ENCODE peak calls at places on chromosomes 5 and 9, in nine cellular contexts. F is SJSA1; E is lower lobe of right lung; H is vagina; X is esophagus squamous epithelium; U is heart right ventricle; Z is dorsolateral prefrontal cortex; P is CD8-positive, alpha-beta T cell; M is kidney. D is an unnamed sample.

GRCh38 chr9:101400120-101400519 is 1.5 kb downstream of the ZNF189 start:
- DNase-seq in X (no peak), H (no peak), P (no peak), Z (no peak), F (no peak), E (no peak), U (no peak), M (no peak), D (no peak)

GRCh38 chr5:15502208-15502607 is 2.2 kb downstream of the FBXL7 start:
- DNase-seq in X (no peak), E (no peak), P (no peak), H (no peak), U (no peak), Z (no peak), M (no peak), F (peak), D (no peak)

GRCh38 chr5:151628112-151628823 is 37.1 kb upstream of the FAT2 start:
- DNase-seq in Z (no peak), H (no peak), M (no peak), F (no peak), U (peak), E (no peak), X (no peak), P (no peak), D (no peak)

GRCh38 chr5:131630208-131630962 is 4.6 kb downstream of the RAPGEF6 start:
- DNase-seq in H (no peak), E (no peak), P (no peak), F (no peak), Z (no peak), X (no peak), U (no peak), M (no peak), D (no peak)

GRCh38 chr5:138996120-138996519 is 121.0 kb upstream of the LRRTM2 start:
- DNase-seq in Z (no peak), M (no peak), F (no peak), U (no peak), E (no peak), H (no peak), P (no peak), X (no peak), D (no peak)

GRCh38 chr5:169786219-169786618 is 149.1 kb downstream of the DOCK2 start:
- DNase-seq in X (no peak), F (peak), P (no peak), U (no peak), M (no peak), E (no peak), Z (no peak), H (no peak), D (no peak)

GRCh38 chr5:73311291-73312110 is 137.1 kb downstream of the FOXD1 start:
- DNase-seq in M (peak), Z (no peak), H (no peak), F (peak), E (no peak), X (no peak), U (peak), P (no peak), D (no peak)

GRCh38 chr9:90432951-90433350 is 209.7 kb downstream of the DIRAS2 start:
- DNase-seq in Z (peak), E (no peak), U (no peak), M (no peak), X (no peak), F (no peak), H (no peak), P (no peak), D (no peak)

GRCh38 chr5:8730194-8730593 is 815.7 kb downstream of the SEMA5A start:
- DNase-seq in E (no peak), X (no peak), P (no peak), Z (no peak), U (no peak), F (peak), H (no peak), M (no peak), D (no peak)

GRCh38 chr9:37433754-37434435 is 11.4 kb downstream of the GRHPR start:
- DNase-seq in X (no peak), E (no peak), U (no peak), P (no peak), H (no peak), Z (no peak), F (no peak), M (peak), D (peak)

DNA sequence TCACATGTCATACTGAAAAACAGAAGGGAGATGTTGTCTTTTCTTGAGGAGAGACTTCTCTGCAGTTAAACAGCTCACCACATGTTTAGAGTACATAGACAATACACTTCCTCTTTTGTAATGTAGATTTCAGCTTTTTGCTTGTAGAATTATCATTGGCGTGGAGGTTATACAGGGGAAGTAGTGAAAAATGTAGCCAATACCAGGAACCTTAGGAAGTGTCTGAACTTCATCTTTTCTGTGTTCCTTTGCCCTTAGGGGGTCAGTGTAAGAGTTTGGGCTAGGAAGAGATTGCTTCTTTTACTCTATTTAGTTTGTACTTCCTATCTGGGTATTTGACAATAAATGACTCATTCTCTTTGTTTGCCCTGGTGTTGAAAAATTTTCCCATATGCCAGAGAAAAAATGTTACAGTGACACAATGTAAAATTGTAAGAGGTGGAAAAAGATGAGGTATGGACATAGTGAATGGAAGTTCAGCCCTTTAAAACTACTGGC is 21.0 kb upstream of the CDKN2B start:
- DNase-seq in U (no peak), P (no peak), Z (no peak), X (no peak), E (no peak), F (peak), M (no peak), H (no peak), D (no peak)
- H3K27ac ChIP-seq in U (no peak), P (no peak), Z (no peak), X (peak), E (no peak), F (peak), M (no peak), H (no peak), D (no peak)

DNA sequence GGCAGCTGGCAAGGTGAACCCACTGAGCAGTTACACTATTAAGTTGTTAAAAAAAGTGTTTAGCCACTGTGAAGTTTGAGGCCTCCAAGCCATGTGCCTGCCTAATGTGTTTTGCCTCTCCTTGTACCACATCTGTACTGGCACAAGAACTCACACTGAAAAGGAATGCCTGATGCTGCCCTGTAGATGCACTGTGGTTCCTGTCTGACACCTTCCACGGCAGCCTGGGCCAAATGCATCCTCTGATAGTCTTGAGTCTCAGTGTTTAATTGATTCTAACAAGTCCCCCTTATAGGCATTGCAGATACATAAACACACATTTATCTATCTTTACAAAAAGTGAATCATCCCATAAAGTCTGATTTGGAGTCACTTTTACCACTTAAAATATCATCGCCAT is 169.9 kb downstream of the TTC39B start:
- DNase-seq in F (no peak), H (no peak), M (no peak), Z (no peak), U (no peak), E (no peak), X (no peak), P (no peak), D (no peak)
- H3K27ac ChIP-seq in F (no peak), H (no peak), M (no peak), Z (no peak), U (no peak), E (no peak), X (no peak), P (no peak), D (no peak)

GRCh38 chr9:134325813-134326753 is at the start of gene RXRA:
- DNase-seq in M (peak), X (no peak), E (peak), P (peak), U (peak), F (peak), H (no peak), Z (peak), D (peak)
- H3K27ac ChIP-seq in M (peak), X (peak), E (peak), P (peak), U (peak), F (peak), H (peak), Z (peak), D (peak)

GRCh38 chr9:111991179-111991578 is 94.6 kb downstream of the UGCG start:
- DNase-seq in Z (no peak), U (no peak), F (no peak), M (no peak), H (no peak), X (no peak), P (no peak), E (no peak), D (no peak)

GRCh38 chr9:111997831-111998230 is 101.2 kb downstream of the UGCG start:
- DNase-seq in E (no peak), X (no peak), Z (no peak), M (no peak), H (no peak), P (no peak), F (no peak), U (no peak), D (no peak)

GRCh38 chr9:111993319-111993718 is 96.7 kb downstream of the UGCG start:
- DNase-seq in X (no peak), M (no peak), Z (no peak), E (no peak), U (no peak), F (no peak), P (no peak), H (no peak), D (no peak)

GRCh38 chr9:111994831-111995458 is 98.3 kb downstream of the UGCG start:
- DNase-seq in H (no peak), Z (no peak), F (no peak), P (no peak), M (no peak), X (no peak), E (no peak), U (no peak), D (no peak)

DNA sequence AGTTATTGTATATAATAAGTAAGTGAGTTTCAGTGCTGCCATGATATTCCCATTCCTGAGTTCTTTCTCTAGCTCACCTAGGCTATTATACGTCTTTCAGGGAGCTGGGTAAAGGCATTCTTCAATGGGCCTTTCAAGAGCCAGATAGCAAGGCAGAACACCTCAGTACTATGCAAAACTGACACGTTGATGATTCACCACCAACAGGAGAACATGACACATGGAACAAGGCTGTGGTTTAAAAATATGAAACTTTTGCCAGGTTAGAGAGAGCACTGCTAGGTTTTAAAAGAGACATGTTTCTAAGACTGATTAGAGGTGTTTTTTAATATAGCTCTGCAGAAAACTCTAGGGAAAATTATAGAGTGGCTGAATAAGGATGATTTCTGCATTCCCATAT is 95.9 kb downstream of the UGCG start:
- DNase-seq in M (no peak), P (no peak), F (no peak), X (no peak), U (no peak), H (no peak), Z (no peak), E (no peak), D (no peak)
- H3K27ac ChIP-seq in M (no peak), P (no peak), F (no peak), X (no peak), U (no peak), H (no peak), Z (no peak), E (no peak), D (no peak)

DNA sequence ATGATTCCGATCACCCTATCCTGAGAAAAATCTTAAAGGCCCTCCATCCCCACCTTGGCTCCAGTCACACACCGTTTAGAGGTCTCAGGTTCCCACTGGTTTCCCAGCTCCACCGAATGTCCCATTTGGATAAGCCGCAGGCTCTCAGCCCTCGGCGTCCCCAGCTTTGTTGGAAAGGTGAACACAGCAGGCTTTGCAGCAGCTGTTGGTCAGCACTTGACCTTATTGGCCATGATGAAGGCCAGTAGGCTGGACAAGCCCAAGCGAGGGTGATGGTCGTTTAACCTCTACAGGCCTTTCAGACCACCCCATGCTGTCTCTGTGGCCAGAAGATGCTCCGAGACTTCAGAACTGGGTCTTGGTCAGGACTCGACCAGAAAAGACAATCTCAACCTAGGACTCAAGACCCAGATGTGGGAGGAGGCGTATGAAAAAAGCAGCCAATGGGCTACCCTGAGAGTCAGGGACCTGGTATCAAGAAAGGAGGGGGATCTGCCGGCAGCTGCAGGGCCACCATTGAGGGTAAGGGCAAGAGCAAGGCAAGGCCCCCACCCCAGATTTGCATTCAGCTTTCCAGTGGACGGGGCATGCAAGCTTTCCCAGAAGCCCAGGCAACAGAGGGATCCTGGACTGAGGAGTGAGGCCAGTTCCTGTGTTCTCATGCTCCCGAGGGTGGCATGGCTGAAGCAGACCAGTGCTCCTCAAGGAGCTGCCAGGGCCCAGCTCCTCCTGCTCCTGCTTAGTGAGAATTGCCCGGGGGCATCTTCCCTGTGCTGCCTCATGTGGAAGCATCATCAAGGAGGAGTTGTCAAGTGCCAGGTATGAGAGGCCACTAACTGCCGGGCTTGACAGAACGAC is 13.4 kb downstream of the UBE2QL1 start:
- DNase-seq in E (no peak), P (no peak), Z (no peak), U (no peak), H (peak), F (no peak), X (no peak), M (no peak), D (no peak)
- H3K27ac ChIP-seq in E (no peak), P (no peak), Z (no peak), U (no peak), H (no peak), F (no peak), X (no peak), M (no peak), D (no peak)

GRCh38 chr5:98455660-98456059 is 317.8 kb upstream of the RGMB start:
- DNase-seq in P (no peak), U (no peak), F (no peak), H (no peak), E (no peak), M (no peak), X (no peak), Z (no peak), D (no peak)
- H3K27ac ChIP-seq in P (no peak), U (no peak), F (peak), H (no peak), E (no peak), M (no peak), X (no peak), Z (no peak), D (no peak)

GRCh38 chr5:111172504-111172903 is 51.7 kb upstream of the CAMK4 start:
- DNase-seq in P (no peak), Z (no peak), M (no peak), H (no peak), X (no peak), E (no peak), F (no peak), U (no peak), D (no peak)
- H3K27ac ChIP-seq in P (no peak), Z (no peak), M (no peak), H (no peak), X (no peak), E (no peak), F (no peak), U (no peak), D (no peak)

GRCh38 chr5:140339636-140340035 is 6.8 kb downstream of the HBEGF start:
- DNase-seq in M (no peak), E (no peak), F (no peak), U (no peak), X (no peak), Z (no peak), P (no peak), H (no peak), D (no peak)

GRCh38 chr5:140340605-140341004 is 5.8 kb downstream of the HBEGF start:
- DNase-seq in X (no peak), H (no peak), M (no peak), F (no peak), U (no peak), Z (no peak), E (no peak), P (no peak), D (no peak)

GRCh38 chr5:140342896-140343295 is 3.5 kb downstream of the HBEGF start:
- DNase-seq in U (no peak), M (no peak), X (no peak), P (no peak), E (no peak), F (no peak), Z (no peak), H (no peak), D (no peak)

GRCh38 chr5:140342287-140342686 is 4.1 kb downstream of the HBEGF start:
- DNase-seq in F (no peak), E (no peak), H (no peak), M (no peak), Z (no peak), X (no peak), U (no peak), P (no peak), D (no peak)

GRCh38 chr5:140341591-140341990 is 4.8 kb downstream of the HBEGF start:
- DNase-seq in M (no peak), F (no peak), E (no peak), P (no peak), X (no peak), U (peak), Z (peak), H (no peak), D (peak)
- H3K27ac ChIP-seq in M (no peak), F (no peak), E (peak), P (no peak), X (peak), U (peak), Z (peak), H (no peak), D (peak)

DNA sequence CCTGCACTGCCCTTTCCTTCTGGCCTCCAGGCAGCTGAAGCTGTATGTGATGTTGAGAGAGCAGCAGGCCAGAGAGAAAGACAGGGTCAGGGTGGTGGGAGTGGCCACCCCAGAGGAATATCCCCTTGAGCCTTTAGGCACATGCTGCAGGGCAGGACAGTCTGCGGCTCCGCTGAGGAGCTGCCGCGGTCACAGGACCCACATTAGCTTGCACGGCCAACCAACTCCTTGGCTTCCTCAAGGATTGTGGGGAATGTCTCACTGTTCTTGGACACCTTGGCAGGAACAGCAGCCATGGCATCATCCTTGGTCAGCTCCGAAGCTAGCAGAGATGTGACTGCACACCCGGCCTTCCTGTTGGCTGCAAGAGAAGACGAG is 27.8 kb downstream of the PCDHGC5 start:
- DNase-seq in H (no peak), E (no peak), U (peak), P (no peak), X (no peak), F (no peak), M (peak), Z (no peak), D (no peak)
- H3K27ac ChIP-seq in H (peak), E (peak), U (peak), P (no peak), X (peak), F (no peak), M (no peak), Z (peak), D (peak)